ENCODE peak calls at places on chromosomes 1 and 21, in ten cellular contexts. U is amygdala; O is suprapubic skin; M is astrocyte of the hippocampus; K is tibial nerve; L is stimulated activated CD8-positive, alpha-beta memory T cell treated with anti-CD3 and anti-CD28 coated beads, Interleukin-15, amount 100 ng/mL, for 4 hours; V is HS-27A; H is cardiac muscle cell; F is activated T-helper 1 cell treated with Interleukin-2 at 50 U/mL for 16 hours; W is HFF-Myc. B is an unnamed sample.

GRCh38 chr1:205374205-205375078 is 17.7 kb upstream of the KLHDC8A start:
- DNase-seq in U (no peak), O (no peak), M (peak), K (no peak), L (no peak), V (peak), H (peak), F (no peak), W (no peak), B (no peak)

GRCh38 chr1:17046043-17046657 is 7.7 kb downstream of the SDHB start:
- DNase-seq in U (no peak), O (no peak), M (peak), K (no peak), L (no peak), V (no peak), H (peak), F (no peak), W (peak), B (peak)

GRCh38 chr1:72094209-72094608 is 188.1 kb downstream of the NEGR1 start:
- DNase-seq in U (no peak), O (no peak), M (no peak), K (no peak), L (no peak), V (no peak), H (no peak), F (no peak), W (no peak), B (no peak)

GRCh38 chr1:186974774-186975181 is 146.0 kb downstream of the PLA2G4A start:
- DNase-seq in U (no peak), O (no peak), M (peak), K (no peak), L (no peak), V (no peak), H (peak), F (no peak), W (peak), B (no peak)

GRCh38 chr1:230385930-230386329 is 40.2 kb downstream of the PGBD5 start:
- DNase-seq in U (no peak), O (no peak), M (no peak), K (no peak), L (no peak), V (no peak), H (no peak), F (no peak), W (no peak), B (no peak)

GRCh38 chr1:74767490-74767889 is 34.5 kb downstream of the TYW3 start:
- DNase-seq in U (no peak), O (no peak), M (peak), K (no peak), L (no peak), V (peak), H (peak), F (no peak), W (peak), B (peak)

GRCh38 chr1:44999232-44999631 is 11.9 kb downstream of the HECTD3 start:
- DNase-seq in U (no peak), O (no peak), M (no peak), K (no peak), L (no peak), V (no peak), H (no peak), F (no peak), W (no peak), B (no peak)

GRCh38 chr1:40076895-40077312 is 20.1 kb downstream of the PPT1 start:
- DNase-seq in U (no peak), O (no peak), M (no peak), K (no peak), L (no peak), V (peak), H (peak), F (no peak), W (peak), B (no peak)

GRCh38 chr1:2639203-2639602 is 6.4 kb upstream of the MMEL1 start:
- DNase-seq in U (no peak), O (no peak), M (no peak), K (no peak), L (no peak), V (no peak), H (no peak), F (no peak), W (no peak), B (no peak)

GRCh38 chr1:233518344-233518743 is 95.6 kb upstream of the KCNK1 start:
- DNase-seq in U (peak), O (no peak), M (peak), K (no peak), L (no peak), V (no peak), H (peak), F (no peak), W (peak), B (no peak)

GRCh38 chr1:91148641-91149069 is 126.8 kb upstream of the ZNF644 start:
- DNase-seq in U (no peak), O (no peak), M (no peak), K (no peak), L (no peak), V (no peak), H (no peak), F (no peak), W (no peak), B (no peak)

GRCh38 chr1:24156542-24157260 is 13.8 kb upstream of the IL22RA1 start:
- DNase-seq in U (no peak), O (no peak), M (no peak), K (no peak), L (no peak), V (no peak), H (no peak), F (no peak), W (no peak), B (no peak)

GRCh38 chr1:160238408-160238807 is 23.9 kb downstream of the DCAF8 start:
- DNase-seq in U (no peak), O (no peak), M (no peak), K (no peak), L (no peak), V (no peak), H (peak), F (no peak), W (no peak), B (no peak)

GRCh38 chr1:229479660-229480399 is 28.3 kb downstream of the NUP133 start:
- DNase-seq in U (no peak), O (no peak), M (no peak), K (no peak), L (no peak), V (no peak), H (no peak), F (no peak), W (no peak), B (no peak)

GRCh38 chr1:166882893-166883292 is 6.8 kb upstream of the TADA1 start:
- DNase-seq in U (no peak), O (no peak), M (no peak), K (no peak), L (no peak), V (no peak), H (no peak), F (no peak), W (no peak), B (no peak)

GRCh38 chr1:95096218-95096841 is 20.8 kb upstream of the TLCD4 start:
- DNase-seq in U (no peak), O (no peak), M (no peak), K (no peak), L (no peak), V (no peak), H (no peak), F (no peak), W (no peak), B (no peak)

GRCh38 chr1:245997471-245998258 is 509.4 kb downstream of the SMYD3 start:
- DNase-seq in U (no peak), O (no peak), M (peak), K (no peak), L (no peak), V (no peak), H (peak), F (no peak), W (peak), B (no peak)

GRCh38 chr1:69863704-69864103 is 296.0 kb downstream of the LRRC7 start:
- DNase-seq in U (no peak), O (no peak), M (no peak), K (no peak), L (no peak), V (no peak), H (no peak), F (no peak), W (no peak), B (no peak)

GRCh38 chr1:203281033-203281432 is 24.3 kb upstream of the BTG2 start:
- DNase-seq in U (no peak), O (no peak), M (no peak), K (no peak), L (no peak), V (no peak), H (no peak), F (no peak), W (no peak), B (no peak)

GRCh38 chr1:227774051-227774720 is 39.0 kb downstream of the SNAP47 start:
- DNase-seq in U (no peak), O (no peak), M (no peak), K (no peak), L (no peak), V (no peak), H (no peak), F (no peak), W (no peak), B (no peak)

GRCh38 chr1:114431026-114431425 is 80.0 kb downstream of the TRIM33 start:
- DNase-seq in U (no peak), O (no peak), M (no peak), K (no peak), L (no peak), V (no peak), H (no peak), F (no peak), W (no peak), B (no peak)

GRCh38 chr1:113760102-113760804 is 967 bp upstream of the PHTF1 start:
- DNase-seq in U (no peak), O (no peak), M (no peak), K (no peak), L (no peak), V (no peak), H (no peak), F (no peak), W (no peak), B (no peak)

GRCh38 chr1:37308571-37308960 is 165.8 kb upstream of the ZC3H12A start:
- DNase-seq in U (no peak), O (no peak), M (no peak), K (no peak), L (no peak), V (no peak), H (no peak), F (no peak), W (no peak), B (no peak)

GRCh38 chr1:204806943-204807624 is 63.6 kb upstream of the NFASC start:
- DNase-seq in U (peak), O (peak), M (peak), K (peak), L (peak), V (peak), H (peak), F (peak), W (peak), B (peak)

GRCh38 chr1:68328485-68328884 is 96.2 kb upstream of the WLS start:
- DNase-seq in U (no peak), O (no peak), M (no peak), K (no peak), L (no peak), V (no peak), H (peak), F (no peak), W (no peak), B (no peak)

GRCh38 chr1:101567582-101568189 is 330.9 kb downstream of the S1PR1 start:
- DNase-seq in U (no peak), O (no peak), M (peak), K (no peak), L (peak), V (peak), H (peak), F (peak), W (no peak), B (peak)

GRCh38 chr1:9069324-9070100 is at the start of gene SLC2A5:
- DNase-seq in U (peak), O (no peak), M (no peak), K (peak), L (no peak), V (no peak), H (peak), F (no peak), W (no peak), B (no peak)

GRCh38 chr21:17988038-17988437 is 168.9 kb upstream of the C21orf91 start:
- DNase-seq in U (no peak), O (no peak), M (no peak), K (no peak), L (no peak), V (no peak), H (no peak), F (no peak), W (no peak), B (no peak)

GRCh38 chr1:54819733-54820132 is 18.6 kb upstream of the TTC22 start:
- DNase-seq in U (no peak), O (no peak), M (no peak), K (no peak), L (no peak), V (no peak), H (no peak), F (no peak), W (no peak), B (no peak)

B was measured in SW 1271.